ENCODE peak calls at places on chromosomes 1 and 21, in six cellular contexts. A is OCI-LY7, H is upper lobe of right lung, E is IMR-90, D is psoas muscle, B is HFFc6. C is an unnamed sample.
A peak's percentile ranks its signal among the peaks of the same experiment; 100 is the strongest.

GRCh38 chr1:13911697-13912619 is 212.0 kb downstream of the PRDM2 start:
- DNase-seq in A (no peak), H (no peak), E (no peak), D (no peak), B (no peak), C (no peak)

GRCh38 chr1:202586018-202586821 is 124.0 kb downstream of the SYT2 start:
- DNase-seq in A (peak; percentile 21), H (no peak), E (peak; percentile 38), D (no peak), B (peak; percentile 23), C (no peak)

GRCh38 chr1:184820956-184821355 is 66.3 kb upstream of the EDEM3 start:
- DNase-seq in A (no peak), H (no peak), E (peak; percentile 19), D (no peak), B (peak; percentile 15), C (no peak)

GRCh38 chr1:191052888-191053287 is 575.2 kb upstream of the BRINP3 start:
- DNase-seq in A (no peak), H (no peak), E (no peak), D (no peak), B (no peak), C (no peak)

GRCh38 chr1:178538192-178538916 is 25.4 kb downstream of the TEX35 start:
- DNase-seq in A (no peak), H (no peak), E (peak; percentile 88), D (no peak), B (peak; percentile 81), C (no peak)

GRCh38 chr1:209220048-209220524 is 363.4 kb upstream of the CAMK1G start:
- DNase-seq in A (no peak), H (no peak), E (no peak), D (no peak), B (no peak), C (no peak)

GRCh38 chr1:85463666-85464496 is 1.1 kb downstream of the DDAH1 start:
- DNase-seq in A (no peak), H (no peak), E (no peak), D (no peak), B (peak; percentile 47), C (no peak)

GRCh38 chr1:34858901-34859441 is 578 bp downstream of the SMIM12 start:
- DNase-seq in A (peak; percentile 11), H (no peak), E (peak; percentile 28), D (peak; percentile 64), B (peak; percentile 48), C (no peak)

GRCh38 chr1:87588445-87588844 is 259.8 kb downstream of the LMO4 start:
- DNase-seq in A (no peak), H (no peak), E (peak; percentile 63), D (no peak), B (no peak), C (peak; percentile 18)

GRCh38 chr21:37932936-37933335 is 16.7 kb upstream of the KCNJ6 start:
- DNase-seq in A (no peak), H (no peak), E (no peak), D (no peak), B (no peak), C (no peak)

GRCh38 chr1:156527584-156527983 is 27.0 kb upstream of the MEF2D start:
- DNase-seq in A (no peak), H (peak; percentile 19), E (no peak), D (no peak), B (no peak), C (no peak)

GRCh38 chr1:210288106-210288505 is 40.6 kb upstream of the HHAT start:
- DNase-seq in A (no peak), H (no peak), E (no peak), D (no peak), B (no peak), C (no peak)

GRCh38 chr1:167663002-167663772 is 33.2 kb downstream of the RCSD1 start:
- DNase-seq in A (no peak), H (no peak), E (peak; percentile 47), D (peak; percentile 79), B (peak; percentile 48), C (no peak)

GRCh38 chr1:52633291-52633754 is 355 bp downstream of the SHISAL2A start:
- DNase-seq in A (no peak), H (peak; percentile 65), E (no peak), D (no peak), B (no peak), C (peak; percentile 50)

GRCh38 chr1:248841702-248842395 is 3.8 kb downstream of the ZNF672 start:
- DNase-seq in A (peak; percentile 25), H (no peak), E (peak; percentile 65), D (peak; percentile 63), B (peak; percentile 48), C (no peak)

GRCh38 chr1:115112496-115113375 is 23.4 kb upstream of the TSPAN2 start:
- DNase-seq in A (peak; percentile 40), H (peak; percentile 68), E (no peak), D (no peak), B (no peak), C (no peak)

GRCh38 chr1:52613611-52614373 is 11.6 kb downstream of the GPX7 start:
- DNase-seq in A (no peak), H (no peak), E (no peak), D (no peak), B (no peak), C (no peak)

GRCh38 chr1:227058321-227058751 is 118.2 kb downstream of the COQ8A start:
- DNase-seq in A (no peak), H (no peak), E (peak; percentile 80), D (no peak), B (peak; percentile 72), C (no peak)

GRCh38 chr1:165941531-165941930 is 114.1 kb downstream of the UCK2 start:
- DNase-seq in A (no peak), H (no peak), E (no peak), D (no peak), B (no peak), C (no peak)

GRCh38 chr1:925532-926421 is 2.1 kb downstream of the SAMD11 start:
- DNase-seq in A (no peak), H (no peak), E (peak; percentile 28), D (no peak), B (peak; percentile 31), C (no peak)

GRCh38 chr1:207516729-207517128 is 20.8 kb downstream of the CR1 start:
- DNase-seq in A (no peak), H (no peak), E (no peak), D (no peak), B (no peak), C (no peak)

GRCh38 chr1:160466966-160467365 is 56.1 kb downstream of the SLAMF6 start:
- DNase-seq in A (no peak), H (no peak), E (no peak), D (no peak), B (no peak), C (no peak)

GRCh38 chr1:245765241-245766000 is 610.6 kb downstream of the KIF26B start:
- DNase-seq in A (no peak), H (no peak), E (peak; percentile 87), D (no peak), B (peak; percentile 43), C (no peak)

GRCh38 chr1:171753685-171754380 is 12.0 kb upstream of the VAMP4 start:
- DNase-seq in A (no peak), H (no peak), E (peak; percentile 33), D (no peak), B (no peak), C (no peak)

GRCh38 chr1:171758011-171758410 is 16.1 kb upstream of the VAMP4 start:
- DNase-seq in A (no peak), H (no peak), E (no peak), D (no peak), B (no peak), C (no peak)

GRCh38 chr1:171754381-171754705 is 12.5 kb upstream of the VAMP4 start:
- DNase-seq in A (no peak), H (no peak), E (peak; percentile 86), D (no peak), B (peak; percentile 57), C (no peak)

GRCh38 chr1:171754971-171755370 is 13.1 kb upstream of the VAMP4 start:
- DNase-seq in A (no peak), H (no peak), E (peak; percentile 36), D (no peak), B (no peak), C (no peak)

GRCh38 chr1:171756856-171757255 is 15.0 kb upstream of the VAMP4 start:
- DNase-seq in A (no peak), H (no peak), E (no peak), D (no peak), B (no peak), C (no peak)
- TF ChIP-seq CTCF in A (no peak), H (no peak), E (no peak), D (no peak), B (no peak), C (no peak)

GRCh38 chr1:20732588-20733360 is at the start of gene SH2D5:
- DNase-seq in A (peak; percentile 65), H (peak; percentile 80), E (peak; percentile 99), D (peak; percentile 75), B (peak; percentile 98), C (peak; percentile 83)
- TF ChIP-seq CTCF in A (peak; percentile 64), H (peak; percentile 40), E (peak; percentile 40), D (peak; percentile 29), B (peak; percentile 66), C (peak; percentile 39)

GRCh38 chr21:19340954-19341353 is 937.4 kb upstream of the TMPRSS15 start:
- DNase-seq in A (no peak), H (no peak), E (no peak), D (no peak), B (no peak), C (no peak)

GRCh38 chr21:19343711-19344110 is 940.1 kb upstream of the TMPRSS15 start:
- DNase-seq in A (no peak), H (no peak), E (no peak), D (no peak), B (no peak), C (no peak)

DNA sequence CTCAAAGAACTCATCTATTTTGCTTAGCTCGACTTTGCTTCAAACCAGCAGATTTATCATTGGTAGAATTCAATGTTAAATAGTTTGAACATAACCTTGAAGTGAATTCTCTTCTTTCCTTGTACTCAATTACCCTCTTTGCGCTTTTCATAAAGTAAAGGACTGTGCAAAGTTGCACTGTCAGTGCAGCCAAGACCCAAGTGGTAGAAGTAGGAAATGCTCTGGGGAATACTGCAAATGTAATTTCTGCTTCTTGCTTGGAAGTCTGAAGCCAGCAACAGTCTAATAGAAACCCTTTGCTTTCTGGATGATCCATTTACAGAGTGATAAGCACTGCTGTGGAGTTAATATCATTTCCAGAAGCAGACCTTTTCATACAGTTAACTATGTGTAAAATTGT is 936.7 kb upstream of the TMPRSS15 start:
- DNase-seq in A (no peak), H (no peak), E (no peak), D (no peak), B (no peak), C (no peak)
- TF ChIP-seq CTCF in A (no peak), H (no peak), E (no peak), D (no peak), B (no peak), C (no peak)

GRCh38 chr1:51312718-51313117 is 17.6 kb downstream of the TTC39A start:
- DNase-seq in A (no peak), H (peak; percentile 33), E (no peak), D (no peak), B (no peak), C (no peak)

GRCh38 chr1:51311826-51312225 is 18.5 kb downstream of the TTC39A start:
- DNase-seq in A (no peak), H (peak; percentile 44), E (no peak), D (no peak), B (no peak), C (no peak)

GRCh38 chr1:51313961-51314777 is 16.2 kb downstream of the TTC39A start:
- DNase-seq in A (no peak), H (peak; percentile 70), E (peak; percentile 87), D (no peak), B (peak; percentile 75), C (no peak)

GRCh38 chr1:51314974-51315373 is 15.4 kb downstream of the TTC39A start:
- DNase-seq in A (no peak), H (peak; percentile 76), E (no peak), D (no peak), B (no peak), C (no peak)

GRCh38 chr1:51313268-51313852 is 17.0 kb downstream of the TTC39A start:
- DNase-seq in A (no peak), H (peak; percentile 60), E (no peak), D (no peak), B (no peak), C (no peak)
- TF ChIP-seq CTCF in A (peak; percentile 50), H (no peak), E (no peak), D (no peak), B (peak; percentile 57), C (peak; percentile 4)

C was measured in GM13977.